ENCODE peak calls at places on chromosomes 7 and 10, in five cellular contexts. W is MCF 10A; F is stimulated activated CD8-positive, alpha-beta memory T cell treated with anti-CD3 and anti-CD28 coated beads, Interleukin-15, amount 100 ng/mL, for 4 hours; V is osteocyte; M is activated effector memory CD4-positive, alpha-beta T cell treated with anti-CD3 and anti-CD28 coated beads, Interleukin-2, amount 50 U/mL, for 16 hours. A is an unnamed sample.

GRCh38 chr10:74977913-74978847 is 133.3 kb upstream of the SAMD8 start:
- DNase-seq in M (no peak), W (no peak), F (no peak), V (no peak), A (no peak)

GRCh38 chr7:44191171-44191570 is 1.9 kb upstream of the GCK start:
- DNase-seq in F (no peak), M (no peak), V (no peak), W (no peak), A (no peak)

GRCh38 chr10:75209325-75210192 is 1.0 kb upstream of the VDAC2 start:
- DNase-seq in V (peak; percentile 85), F (peak; percentile 54), W (no peak), M (peak; percentile 92), A (peak; percentile 87)

GRCh38 chr10:130418731-130419130 is 282.5 kb downstream of the GLRX3 start:
- DNase-seq in F (no peak), W (no peak), M (peak; percentile 41), V (peak; percentile 69), A (no peak)

GRCh38 chr10:3043512-3044368 is 23.6 kb upstream of the PFKP start:
- DNase-seq in W (peak; percentile 79), F (no peak), M (peak; percentile 81), V (no peak), A (peak; percentile 66)

GRCh38 chr10:115094605-115095004 is 1.4 kb downstream of the ATRNL1 start:
- DNase-seq in W (no peak), M (no peak), V (no peak), F (no peak), A (no peak)

GRCh38 chr10:132387723-132388210 is 9.2 kb upstream of the PWWP2B start:
- DNase-seq in V (no peak), F (peak; percentile 43), M (peak; percentile 90), W (peak; percentile 44), A (peak; percentile 44)

GRCh38 chr10:19815478-19816419 is 483 bp upstream of the PLXDC2 start:
- DNase-seq in M (no peak), V (peak; percentile 88), F (no peak), W (peak; percentile 81), A (peak; percentile 41)

GRCh38 chr7:91772100-91772794 is 108.3 kb downstream of the MTERF1 start:
- DNase-seq in M (no peak), W (peak; percentile 2), V (no peak), F (no peak), A (no peak)

GRCh38 chr10:12193193-12193592 is 2.5 kb downstream of the NUDT5 start:
- DNase-seq in F (no peak), M (no peak), V (no peak), W (peak; percentile 65), A (peak; percentile 56)

GRCh38 chr10:77392851-77393250 is 244.8 kb downstream of the KCNMA1 start:
- DNase-seq in V (no peak), W (peak; percentile 98), M (no peak), F (no peak), A (peak; percentile 96)